ENCODE peak calls at places on chromosomes 5 and 9, in ten cellular contexts. D is caudate nucleus; I is NCI-H1092; X is left cardiac atrium; A is NCI-H187 treated with DMSO at 0.1 percent for 48 hours; F is stimulated activated CD4-positive, alpha-beta T cell treated with anti-CD3 and anti-CD28 coated beads, Interleukin-15, amount 100 ng/mL, for 1 hour; U is RPMI7951; V is Caco-2; S is lower lobe of right lung; Z is NCI-H510A. J is an unnamed sample.

GRCh38 chr5:96195053-96195452 is 233.4 kb upstream of the ELL2 start:
- DNase-seq in A (no peak), S (no peak), Z (no peak), U (no peak), V (no peak), X (no peak), F (no peak), D (no peak), I (no peak), J (no peak)

GRCh38 chr9:35385042-35385441 is 104.9 kb upstream of the RUSC2 start:
- DNase-seq in X (no peak), A (no peak), V (no peak), U (peak; percentile 3), Z (no peak), S (no peak), I (no peak), F (no peak), D (no peak), J (no peak)

GRCh38 chr9:36922548-36922947 is 111.5 kb downstream of the PAX5 start:
- DNase-seq in V (no peak), S (no peak), U (peak; percentile 55), F (no peak), A (no peak), X (no peak), I (no peak), D (no peak), Z (no peak), J (peak; percentile 63)

GRCh38 chr5:75059887-75060286 is 7.5 kb upstream of the GCNT4 start:
- DNase-seq in I (no peak), A (no peak), F (peak; percentile 21), Z (no peak), U (no peak), D (no peak), V (no peak), S (no peak), X (no peak), J (no peak)

GRCh38 chr5:139150359-139150999 is 47.7 kb downstream of the SIL1 start:
- DNase-seq in I (no peak), F (no peak), D (no peak), X (no peak), U (no peak), V (no peak), Z (no peak), A (no peak), S (no peak), J (peak; percentile 42)

GRCh38 chr5:112385566-112385965 is 33.5 kb downstream of the EPB41L4A start:
- DNase-seq in X (no peak), S (no peak), A (no peak), I (no peak), U (no peak), F (no peak), D (no peak), Z (no peak), V (no peak), J (no peak)

GRCh38 chr5:143992461-143992860 is 178.0 kb downstream of the YIPF5 start:
- DNase-seq in V (no peak), A (no peak), X (no peak), D (no peak), U (no peak), I (no peak), F (no peak), S (no peak), Z (no peak), J (no peak)

GRCh38 chr5:2071562-2071961 is 188.8 kb upstream of the IRX4 start:
- DNase-seq in U (no peak), D (no peak), A (no peak), I (no peak), Z (no peak), F (no peak), V (no peak), X (no peak), S (no peak), J (no peak)

GRCh38 chr5:74951855-74952254 is 85.7 kb upstream of the FAM169A start:
- DNase-seq in A (no peak), F (no peak), V (no peak), I (no peak), D (no peak), S (no peak), X (no peak), Z (no peak), U (no peak), J (no peak)